ENCODE peak calls at places on chromosomes 12 and 14, in five cellular contexts. K is lower leg skin, I is lower lobe of right lung, S is ovary, V is omental fat pad. N is an unnamed sample.

GRCh38 chr12:92078167-92079053 is 67.2 kb downstream of the BTG1 start:
- DNase-seq in K (peak), I (no peak), S (peak), V (no peak), N (no peak)

GRCh38 chr14:32711103-32711680 is 227.5 kb upstream of the NPAS3 start:
- DNase-seq in K (peak), I (no peak), S (no peak), V (no peak), N (no peak)

GRCh38 chr14:74141703-74142102 is 56.9 kb downstream of the LIN52 start:
- DNase-seq in K (peak), I (no peak), S (no peak), V (no peak), N (no peak)

GRCh38 chr14:26938054-26938453 is 340.2 kb upstream of the NOVA1 start:
- DNase-seq in K (no peak), I (no peak), S (no peak), V (no peak), N (no peak)

GRCh38 chr12:124396544-124397398 is 101.9 kb downstream of the RFLNA start:
- DNase-seq in K (no peak), I (no peak), S (no peak), V (no peak), N (no peak)

GRCh38 chr14:104512771-104513640 is 66.6 kb upstream of the C14orf180 start:
- DNase-seq in K (no peak), I (no peak), S (no peak), V (no peak), N (no peak)

GRCh38 chr14:40317690-40318089 is 885.5 kb upstream of the FBXO33 start:
- DNase-seq in K (no peak), I (no peak), S (no peak), V (no peak), N (no peak)

GRCh38 chr14:95322646-95323045 is 2.9 kb upstream of the CLMN start:
- DNase-seq in K (no peak), I (no peak), S (no peak), V (no peak), N (no peak)

GRCh38 chr14:26389646-26390508 is 208.0 kb downstream of the NOVA1 start:
- DNase-seq in K (no peak), I (no peak), S (no peak), V (no peak), N (no peak)

GRCh38 chr14:33127531-33127930 is 188.9 kb downstream of the NPAS3 start:
- DNase-seq in K (no peak), I (no peak), S (no peak), V (no peak), N (no peak)

GRCh38 chr12:90098132-90098779 is 389.6 kb upstream of the ATP2B1 start:
- DNase-seq in K (no peak), I (no peak), S (no peak), V (no peak), N (no peak)

GRCh38 chr12:130933269-130933995 is 20.3 kb upstream of the ADGRD1 start:
- DNase-seq in K (no peak), I (peak), S (no peak), V (no peak), N (peak)

GRCh38 chr12:50101663-50102062 is 2.1 kb upstream of the GPD1 start:
- DNase-seq in K (no peak), I (no peak), S (no peak), V (no peak), N (no peak)

GRCh38 chr14:33916663-33917565 is 34.0 kb downstream of the EGLN3 start:
- DNase-seq in K (no peak), I (no peak), S (no peak), V (no peak), N (no peak)

GRCh38 chr12:83461326-83461985 is 774.8 kb downstream of the TMTC2 start:
- DNase-seq in K (no peak), I (no peak), S (no peak), V (no peak), N (no peak)

GRCh38 chr12:53743277-53744129 is 8.3 kb downstream of the CISTR start:
- DNase-seq in K (no peak), I (no peak), S (peak), V (no peak), N (peak)

GRCh38 chr14:45868863-45869262 is 615.9 kb upstream of the MIS18BP1 start:
- DNase-seq in K (no peak), I (no peak), S (no peak), V (no peak), N (no peak)

GRCh38 chr12:69096669-69097364 is 142.6 kb upstream of the CPSF6 start:
- DNase-seq in K (no peak), I (no peak), S (no peak), V (no peak), N (no peak)

GRCh38 chr14:64878775-64879634 is 702 bp downstream of the SPTB start:
- DNase-seq in K (no peak), I (no peak), S (no peak), V (no peak), N (peak)

GRCh38 chr12:62581288-62582064 is 114.8 kb downstream of the MON2 start:
- DNase-seq in K (no peak), I (no peak), S (no peak), V (no peak), N (no peak)

GRCh38 chr12:26156201-26156871 is 31.5 kb upstream of the BHLHE41 start:
- DNase-seq in K (no peak), I (no peak), S (no peak), V (no peak), N (no peak)

GRCh38 chr12:26150737-26151450 is 26.1 kb upstream of the BHLHE41 start:
- DNase-seq in K (no peak), I (no peak), S (no peak), V (no peak), N (no peak)

GRCh38 chr12:26152507-26153102 is 27.8 kb upstream of the BHLHE41 start:
- DNase-seq in K (no peak), I (no peak), S (no peak), V (no peak), N (no peak)

GRCh38 chr12:26156996-26157395 is 32.2 kb upstream of the BHLHE41 start:
- DNase-seq in K (no peak), I (no peak), S (no peak), V (no peak), N (no peak)

GRCh38 chr12:26153421-26154154 is 28.8 kb upstream of the BHLHE41 start:
- DNase-seq in K (no peak), I (no peak), S (peak), V (no peak), N (no peak)
- TF ChIP-seq CTCF in K (no peak), I (no peak), S (no peak), V (no peak), N (no peak)

GRCh38 chr14:102318781-102319276 is 717 bp upstream of the ZNF839 start:
- DNase-seq in K (no peak), I (no peak), S (peak), V (no peak), N (no peak)

GRCh38 chr14:102321456-102322101 is 2.0 kb downstream of the ZNF839 start:
- DNase-seq in K (no peak), I (no peak), S (no peak), V (no peak), N (no peak)

GRCh38 chr14:102320671-102321455 is 1.3 kb downstream of the ZNF839 start:
- DNase-seq in K (no peak), I (no peak), S (no peak), V (no peak), N (no peak)

GRCh38 chr14:102319351-102320032 is at the start of gene ZNF839:
- DNase-seq in K (peak), I (peak), S (peak), V (peak), N (peak)

DNA sequence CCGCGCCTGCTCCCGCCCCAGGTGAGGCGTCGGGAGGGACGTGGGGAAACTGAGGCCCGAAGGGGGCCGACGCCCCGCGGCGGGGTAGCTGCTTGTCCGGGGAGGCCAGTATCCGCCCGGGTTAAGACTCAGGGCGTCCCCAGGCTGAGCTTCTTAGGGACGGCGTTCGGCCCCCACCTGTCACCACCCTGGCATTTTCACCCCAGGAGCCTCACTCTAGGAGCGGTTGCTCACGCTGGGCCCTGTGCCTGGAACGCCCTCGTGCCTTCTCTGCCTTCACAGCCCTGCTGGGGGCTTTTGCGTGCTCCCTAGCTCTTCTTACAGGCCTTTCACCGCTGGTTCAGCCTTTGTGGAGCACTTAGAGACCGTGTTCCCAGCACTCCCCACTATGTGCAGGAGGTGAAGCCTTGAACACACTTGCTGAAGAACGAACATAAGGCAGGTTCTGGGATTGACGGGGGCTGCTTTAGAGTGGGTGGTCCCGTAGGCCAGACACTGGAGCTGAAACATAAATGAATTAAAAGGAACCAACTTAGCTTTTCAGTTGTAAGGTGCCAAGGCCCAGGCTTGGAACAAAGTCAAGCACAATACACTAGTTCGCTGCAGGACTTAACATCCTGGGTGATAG is 601 bp downstream of the ZNF839 start:
- DNase-seq in K (no peak), I (peak), S (peak), V (no peak), N (no peak)
- TF ChIP-seq CTCF in K (no peak), I (no peak), S (no peak), V (no peak), N (no peak)

GRCh38 chr12:55973598-55974307 is at the start of gene RAB5B:
- DNase-seq in K (peak), I (peak), S (peak), V (peak), N (peak)
- TF ChIP-seq CTCF in K (no peak), I (no peak), S (no peak), V (no peak), N (peak)

DNA sequence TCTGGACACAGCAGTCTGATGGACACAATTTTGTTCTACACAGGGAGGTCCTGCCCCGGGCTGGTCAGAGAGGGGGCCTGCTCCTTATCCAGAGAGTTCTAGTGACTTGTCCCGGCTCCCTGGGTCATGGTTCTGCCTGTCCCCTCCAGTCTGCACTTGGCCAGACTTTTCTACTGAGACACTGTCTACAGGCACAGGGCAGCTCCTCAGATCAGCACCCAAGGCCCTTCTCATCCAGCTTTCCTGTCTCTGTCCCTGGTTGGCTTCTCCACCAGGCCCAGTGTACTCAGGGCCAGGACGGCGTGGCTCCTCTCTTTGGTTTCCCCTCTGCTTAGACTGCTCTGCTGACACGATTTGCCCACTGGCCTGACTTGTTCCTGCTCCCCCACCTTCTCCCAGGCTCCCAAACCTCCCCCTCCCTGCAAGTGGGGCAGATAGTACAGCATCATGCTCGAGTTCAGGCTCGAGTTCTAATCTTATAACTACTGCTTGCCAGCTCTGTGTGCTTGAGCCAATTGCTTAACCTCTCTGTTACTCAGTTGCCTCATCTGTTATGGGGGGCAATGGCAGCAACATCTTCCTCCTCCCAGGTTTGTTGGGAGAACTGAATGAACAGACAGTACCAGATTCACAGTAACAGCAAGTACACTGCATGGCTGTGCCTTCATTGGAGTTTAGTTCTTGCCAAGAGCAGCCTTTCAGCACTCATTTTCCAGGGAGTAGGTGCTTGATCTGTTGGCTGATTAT is 22.0 kb upstream of the COL2A1 start:
- DNase-seq in K (no peak), I (no peak), S (no peak), V (no peak), N (no peak)
- TF ChIP-seq CTCF in K (no peak), I (no peak), S (no peak), V (no peak), N (no peak)

GRCh38 chr14:68082698-68083291 is 263.2 kb downstream of the RAD51B start:
- DNase-seq in K (no peak), I (no peak), S (no peak), V (no peak), N (no peak)
- TF ChIP-seq CTCF in K (no peak), I (no peak), S (no peak), V (no peak), N (no peak)

DNA sequence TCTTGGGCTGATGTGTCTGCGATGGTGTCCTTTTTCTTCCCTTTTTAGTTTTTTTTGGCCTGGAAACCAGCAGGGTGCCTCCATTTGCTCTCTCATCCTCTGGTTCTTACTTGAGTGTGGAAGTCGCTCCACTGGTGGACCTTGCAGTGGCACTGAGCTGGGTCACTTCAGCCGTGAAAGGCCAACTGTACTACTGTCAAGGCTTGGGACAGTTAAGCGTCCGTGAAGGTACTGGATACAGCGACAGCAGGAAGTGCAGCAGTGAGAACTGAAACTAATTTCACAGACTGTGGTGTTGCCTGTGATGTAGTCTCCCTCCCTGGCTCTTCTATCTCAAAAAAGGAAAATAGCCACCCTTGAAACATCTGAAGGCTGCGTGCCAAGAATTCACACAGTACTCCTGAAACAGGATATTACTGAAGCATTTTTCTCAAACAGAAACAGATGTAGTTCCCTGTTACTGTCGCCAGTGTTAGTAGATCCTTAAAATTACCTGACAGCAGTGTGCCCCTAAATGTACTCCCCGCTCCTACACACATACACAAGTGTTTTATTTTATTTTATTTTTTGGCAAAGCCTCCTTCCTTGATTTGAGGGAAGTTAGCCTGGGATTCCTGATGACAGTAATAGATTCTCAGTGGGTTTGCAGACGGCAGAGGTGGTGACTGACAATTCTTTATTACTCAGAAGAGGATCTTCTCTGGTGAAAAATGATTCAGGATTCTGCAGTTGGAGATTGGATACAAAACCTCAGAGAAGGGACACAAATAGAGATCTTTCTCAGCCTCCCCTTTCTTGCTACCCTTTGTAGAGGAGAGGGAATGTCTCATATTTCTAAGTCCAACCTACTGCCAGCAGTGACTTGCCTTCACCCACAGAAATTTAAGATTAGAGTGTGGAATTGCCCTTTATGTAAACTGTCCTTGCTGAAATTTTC is 4.3 kb downstream of the SUSD6 start:
- DNase-seq in K (peak), I (no peak), S (peak), V (no peak), N (peak)
- TF ChIP-seq CTCF in K (no peak), I (peak), S (no peak), V (no peak), N (no peak)